ENCODE peak calls at places on chromosomes 3 and 15, in five cellular contexts. C, G, X, A and L are unnamed samples.

GRCh38 chr15:58070801-58071418 is 5.4 kb upstream of the ALDH1A2 start:
- DNase-seq in C (peak; percentile 32), G (peak; percentile 43), X (peak; percentile 73), A (no peak), L (peak; percentile 65)

GRCh38 chr3:147906275-147906674 is 497.1 kb downstream of the ZIC1 start:
- DNase-seq in C (no peak), G (peak; percentile 39), X (no peak), A (no peak), L (no peak)

GRCh38 chr3:196202516-196202970 is 8.7 kb downstream of the ZDHHC19 start:
- DNase-seq in C (no peak), G (peak; percentile 32), X (no peak), A (no peak), L (no peak)

GRCh38 chr15:27843146-27843545 is 256.0 kb downstream of the OCA2 start:
- DNase-seq in C (no peak), G (no peak), X (no peak), A (no peak), L (no peak)

GRCh38 chr3:196268270-196269163 is 19.0 kb downstream of the PCYT1A start:
- DNase-seq in C (no peak), G (peak; percentile 75), X (no peak), A (peak; percentile 40), L (no peak)

GRCh38 chr3:158532099-158532734 is 38.8 kb upstream of the MLF1 start:
- DNase-seq in C (no peak), G (peak; percentile 70), X (no peak), A (no peak), L (peak; percentile 49)

GRCh38 chr3:15405448-15406050 is 21.8 kb downstream of the METTL6 start:
- DNase-seq in C (peak; percentile 18), G (peak; percentile 71), X (no peak), A (no peak), L (peak; percentile 73)

GRCh38 chr15:80615361-80615736 is 79.8 kb upstream of the ABHD17C start:
- DNase-seq in C (no peak), G (no peak), X (no peak), A (no peak), L (no peak)

GRCh38 chr15:69156726-69157381 is 3.6 kb upstream of the GLCE start:
- DNase-seq in C (no peak), G (no peak), X (no peak), A (no peak), L (no peak)

GRCh38 chr15:63977102-63977501 is 69.2 kb downstream of the DAPK2 start:
- DNase-seq in C (no peak), G (no peak), X (peak; percentile 85), A (no peak), L (no peak)

GRCh38 chr3:179196098-179196497 is 47.9 kb downstream of the PIK3CA start:
- DNase-seq in C (no peak), G (peak; percentile 89), X (no peak), A (peak; percentile 26), L (no peak)

GRCh38 chr3:147257972-147258371 is 148.4 kb downstream of the ZIC4 start:
- DNase-seq in C (no peak), G (no peak), X (no peak), A (no peak), L (no peak)

GRCh38 chr15:66953523-66954229 is 111.7 kb upstream of the SMAD3 start:
- DNase-seq in C (no peak), G (no peak), X (no peak), A (no peak), L (no peak)

GRCh38 chr15:60076055-60076454 is 71.9 kb downstream of the FOXB1 start:
- DNase-seq in C (no peak), G (no peak), X (no peak), A (no peak), L (no peak)

GRCh38 chr3:113038326-113038725 is 47.5 kb downstream of the GTPBP8 start:
- DNase-seq in C (no peak), G (no peak), X (no peak), A (no peak), L (no peak)

GRCh38 chr3:37223084-37223975 is 48.9 kb upstream of the LRRFIP2 start:
- DNase-seq in C (no peak), G (peak; percentile 43), X (no peak), A (peak; percentile 29), L (peak; percentile 62)

GRCh38 chr15:68347392-68347791 is 69.8 kb downstream of the FEM1B start:
- DNase-seq in C (no peak), G (peak; percentile 90), X (no peak), A (no peak), L (no peak)

GRCh38 chr3:47984089-47984759 is 32.0 kb downstream of the MAP4 start:
- DNase-seq in C (no peak), G (peak; percentile 85), X (no peak), A (peak; percentile 9), L (no peak)

GRCh38 chr3:128081226-128081625 is 29.0 kb downstream of the SEC61A1 start:
- DNase-seq in C (no peak), G (no peak), X (no peak), A (no peak), L (no peak)

GRCh38 chr3:100463002-100463401 is 29.4 kb upstream of the TMEM45A start:
- DNase-seq in C (peak; percentile 36), G (peak; percentile 78), X (no peak), A (peak; percentile 37), L (peak; percentile 66)

GRCh38 chr3:12180218-12180617 is 21.5 kb upstream of the TIMP4 start:
- DNase-seq in C (no peak), G (peak; percentile 67), X (no peak), A (peak; percentile 75), L (no peak)

GRCh38 chr3:131898346-131898745 is 136.5 kb downstream of the CPNE4 start:
- DNase-seq in C (no peak), G (no peak), X (no peak), A (no peak), L (no peak)

GRCh38 chr3:16119887-16120286 is 54.6 kb upstream of the GALNT15 start:
- DNase-seq in C (no peak), G (no peak), X (no peak), A (no peak), L (no peak)

GRCh38 chr3:28253040-28253715 is 11.8 kb downstream of the CMC1 start:
- DNase-seq in C (no peak), G (no peak), X (no peak), A (no peak), L (no peak)

GRCh38 chr3:50340404-50341329 is at the start of gene RASSF1:
- DNase-seq in C (no peak), G (no peak), X (peak; percentile 84), A (no peak), L (peak; percentile 98)

GRCh38 chr3:177816667-177817208 is 619.5 kb upstream of the TBL1XR1 start:
- DNase-seq in C (peak; percentile 46), G (peak; percentile 59), X (no peak), A (peak; percentile 42), L (peak; percentile 13)

GRCh38 chr15:34796847-34797246 is 1.5 kb upstream of the ACTC1 start:
- DNase-seq in C (no peak), G (no peak), X (no peak), A (no peak), L (no peak)

GRCh38 chr3:51716805-51717204 is 9.9 kb downstream of the GRM2 start:
- DNase-seq in C (no peak), G (no peak), X (no peak), A (peak; percentile 1), L (no peak)

GRCh38 chr15:61084944-61085367 is 144.1 kb downstream of the RORA start:
- DNase-seq in C (no peak), G (no peak), X (no peak), A (no peak), L (peak; percentile 79)

GRCh38 chr3:44477312-44478030 is at the start of gene ZNF445:
- DNase-seq in C (peak; percentile 69), G (peak; percentile 74), X (peak; percentile 86), A (peak; percentile 74), L (peak; percentile 85)
- TF ChIP-seq POLR2A in C (peak; percentile 38), G (peak; percentile 65), X (no peak), A (peak; percentile 69), L (peak; percentile 66)

GRCh38 chr3:49198611-49199230 is 27.3 kb downstream of the KLHDC8B start:
- DNase-seq in C (no peak), G (no peak), X (no peak), A (no peak), L (no peak)

GRCh38 chr3:49205154-49205788 is 33.9 kb downstream of the KLHDC8B start:
- DNase-seq in C (no peak), G (no peak), X (no peak), A (no peak), L (no peak)

GRCh38 chr3:49198161-49198560 is 26.8 kb downstream of the KLHDC8B start:
- DNase-seq in C (no peak), G (no peak), X (no peak), A (no peak), L (no peak)

GRCh38 chr3:49199900-49200281 is 28.5 kb downstream of the KLHDC8B start:
- DNase-seq in C (no peak), G (no peak), X (no peak), A (no peak), L (no peak)

GRCh38 chr3:49199244-49199899 is 28.0 kb downstream of the KLHDC8B start:
- DNase-seq in C (peak; percentile 6), G (peak; percentile 24), X (peak; percentile 61), A (no peak), L (no peak)
- TF ChIP-seq POLR2A in C (no peak), G (no peak), X (no peak), A (no peak), L (no peak)

GRCh38 chr15:92527197-92527596 is 128.4 kb downstream of the FAM174B start:
- DNase-seq in C (peak; percentile 90), G (no peak), X (no peak), A (no peak), L (no peak)

GRCh38 chr15:92525758-92526245 is 129.8 kb downstream of the FAM174B start:
- DNase-seq in C (no peak), G (no peak), X (no peak), A (no peak), L (no peak)

GRCh38 chr15:92528736-92529135 is 126.8 kb downstream of the FAM174B start:
- DNase-seq in C (no peak), G (no peak), X (no peak), A (no peak), L (no peak)

GRCh38 chr15:92533298-92533697 is 122.3 kb downstream of the FAM174B start:
- DNase-seq in C (no peak), G (no peak), X (no peak), A (no peak), L (no peak)

GRCh38 chr15:92531406-92531805 is 124.2 kb downstream of the FAM174B start:
- DNase-seq in C (no peak), G (no peak), X (no peak), A (no peak), L (no peak)
- TF ChIP-seq POLR2A in C (no peak), G (no peak), X (no peak), A (no peak), L (no peak)

DNA sequence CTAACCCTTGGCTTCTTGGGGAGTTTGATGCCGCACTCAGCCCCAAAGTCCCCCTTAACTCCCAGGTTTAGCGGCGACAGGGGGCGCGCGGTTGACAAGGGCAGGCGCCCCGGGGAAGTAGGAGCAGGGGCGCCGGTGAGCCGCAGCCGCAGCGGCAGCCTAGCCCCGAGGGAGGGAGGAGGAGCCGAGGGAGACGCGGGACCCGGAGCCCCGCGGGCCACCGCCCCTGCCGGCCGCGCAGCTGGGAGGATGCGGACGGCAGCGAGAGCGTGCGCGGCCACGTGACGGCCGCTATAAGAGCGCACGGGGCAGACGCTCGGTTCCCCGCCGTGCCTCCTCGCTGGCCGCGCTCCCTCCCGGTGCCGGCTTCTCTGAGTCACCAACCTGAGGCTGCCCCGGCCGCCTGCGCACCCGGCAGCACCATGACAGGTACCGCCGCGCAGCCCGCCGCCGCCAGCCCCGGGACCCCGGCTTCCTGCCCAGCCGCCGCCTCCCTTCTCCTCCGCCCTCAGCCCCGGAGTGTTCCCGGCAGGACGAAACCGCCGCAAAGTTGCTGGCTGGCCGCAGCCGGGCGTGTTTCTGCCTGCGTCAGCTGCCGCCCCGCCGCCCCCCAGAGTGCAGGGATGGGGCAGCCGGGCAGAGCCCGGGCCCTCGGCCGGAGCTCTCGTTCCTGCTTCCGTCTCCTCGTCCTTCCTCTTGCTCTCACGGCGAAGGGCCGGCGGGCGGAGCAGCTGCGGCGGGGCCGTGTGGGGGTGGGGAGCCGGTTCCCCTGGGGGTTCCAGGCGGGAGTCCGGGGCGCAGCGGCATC is at the start of gene GYG1:
- DNase-seq in C (peak; percentile 70), G (peak; percentile 80), X (peak; percentile 89), A (peak; percentile 91), L (peak; percentile 89)
- TF ChIP-seq POLR2A in C (peak; percentile 59), G (peak; percentile 89), X (peak; percentile 82), A (peak; percentile 91), L (peak; percentile 70)